ENCODE peak calls at places on chromosomes 5 and 9, in nine cellular contexts. One of them, this sample, is unnamed.

GRCh38 chr5:176486189-176486757 is 38.1 kb downstream of the FAF2 start:
- DNase-seq in posterior vena cava: no peak
- DNase-seq in CD4-positive, alpha-beta T cell: no peak
- DNase-seq in AG08395: no peak
- DNase-seq in NCI-H187: no peak
- DNase-seq in nucleus accumbens: no peak
- DNase-seq in ureter: no peak
- DNase-seq in stimulated activated CD4-positive, alpha-beta T cell treated with anti-CD3 and anti-CD28 coated beads, Interleukin-4, amount 100 ng/mL, for 24 hours: no peak
- DNase-seq in A172: no peak
- DNase-seq in this sample: no peak

GRCh38 chr5:156021866-156022265 is 305.1 kb upstream of the SGCD start:
- DNase-seq in AG08395: no peak
- DNase-seq in A172: no peak
- DNase-seq in nucleus accumbens: no peak
- DNase-seq in posterior vena cava: no peak
- DNase-seq in ureter: no peak
- DNase-seq in stimulated activated CD4-positive, alpha-beta T cell treated with anti-CD3 and anti-CD28 coated beads, Interleukin-4, amount 100 ng/mL, for 24 hours: no peak
- DNase-seq in NCI-H187: no peak
- DNase-seq in CD4-positive, alpha-beta T cell: no peak
- DNase-seq in this sample: no peak

GRCh38 chr9:131418143-131419028 is 24.5 kb downstream of the PRRC2B start:
- DNase-seq in stimulated activated CD4-positive, alpha-beta T cell treated with anti-CD3 and anti-CD28 coated beads, Interleukin-4, amount 100 ng/mL, for 24 hours: no peak
- DNase-seq in NCI-H187: no peak
- DNase-seq in ureter: no peak
- DNase-seq in nucleus accumbens: peak; percentile 41
- DNase-seq in AG08395: peak; percentile 42
- DNase-seq in CD4-positive, alpha-beta T cell: no peak
- DNase-seq in A172: no peak
- DNase-seq in posterior vena cava: no peak
- DNase-seq in this sample: no peak

GRCh38 chr5:118984602-118985001 is 3.7 kb downstream of the DTWD2 start:
- DNase-seq in CD4-positive, alpha-beta T cell: no peak
- DNase-seq in AG08395: peak; percentile 55
- DNase-seq in stimulated activated CD4-positive, alpha-beta T cell treated with anti-CD3 and anti-CD28 coated beads, Interleukin-4, amount 100 ng/mL, for 24 hours: no peak
- DNase-seq in NCI-H187: no peak
- DNase-seq in A172: peak; percentile 77
- DNase-seq in nucleus accumbens: no peak
- DNase-seq in ureter: no peak
- DNase-seq in posterior vena cava: no peak
- DNase-seq in this sample: no peak

GRCh38 chr5:175013251-175013650 is 288.9 kb downstream of the MSX2 start:
- DNase-seq in AG08395: no peak
- DNase-seq in nucleus accumbens: no peak
- DNase-seq in CD4-positive, alpha-beta T cell: no peak
- DNase-seq in A172: no peak
- DNase-seq in NCI-H187: no peak
- DNase-seq in stimulated activated CD4-positive, alpha-beta T cell treated with anti-CD3 and anti-CD28 coated beads, Interleukin-4, amount 100 ng/mL, for 24 hours: no peak
- DNase-seq in ureter: no peak
- DNase-seq in posterior vena cava: no peak
- DNase-seq in this sample: no peak

GRCh38 chr5:98517559-98517958 is 255.9 kb upstream of the RGMB start:
- DNase-seq in nucleus accumbens: no peak
- DNase-seq in A172: no peak
- DNase-seq in AG08395: no peak
- DNase-seq in stimulated activated CD4-positive, alpha-beta T cell treated with anti-CD3 and anti-CD28 coated beads, Interleukin-4, amount 100 ng/mL, for 24 hours: no peak
- DNase-seq in ureter: no peak
- DNase-seq in CD4-positive, alpha-beta T cell: no peak
- DNase-seq in NCI-H187: no peak
- DNase-seq in posterior vena cava: no peak
- DNase-seq in this sample: no peak

GRCh38 chr9:111438576-111439235 is 45.5 kb downstream of the ECPAS start:
- DNase-seq in nucleus accumbens: no peak
- DNase-seq in AG08395: no peak
- DNase-seq in A172: no peak
- DNase-seq in ureter: no peak
- DNase-seq in stimulated activated CD4-positive, alpha-beta T cell treated with anti-CD3 and anti-CD28 coated beads, Interleukin-4, amount 100 ng/mL, for 24 hours: no peak
- DNase-seq in posterior vena cava: no peak
- DNase-seq in CD4-positive, alpha-beta T cell: no peak
- DNase-seq in NCI-H187: no peak
- DNase-seq in this sample: no peak

GRCh38 chr5:151686673-151687378 is at the start of gene SPARC:
- DNase-seq in A172: peak; percentile 98
- DNase-seq in nucleus accumbens: peak; percentile 74
- DNase-seq in stimulated activated CD4-positive, alpha-beta T cell treated with anti-CD3 and anti-CD28 coated beads, Interleukin-4, amount 100 ng/mL, for 24 hours: no peak
- DNase-seq in ureter: peak; percentile 82
- DNase-seq in posterior vena cava: peak; percentile 97
- DNase-seq in NCI-H187: no peak
- DNase-seq in CD4-positive, alpha-beta T cell: no peak
- DNase-seq in AG08395: peak; percentile 84
- DNase-seq in this sample: no peak

GRCh38 chr9:91954841-91955471 is 4.9 kb upstream of the ROR2 start:
- DNase-seq in CD4-positive, alpha-beta T cell: no peak
- DNase-seq in nucleus accumbens: no peak
- DNase-seq in AG08395: peak; percentile 73
- DNase-seq in NCI-H187: no peak
- DNase-seq in A172: peak; percentile 76
- DNase-seq in stimulated activated CD4-positive, alpha-beta T cell treated with anti-CD3 and anti-CD28 coated beads, Interleukin-4, amount 100 ng/mL, for 24 hours: no peak
- DNase-seq in ureter: peak; percentile 56
- DNase-seq in posterior vena cava: no peak
- DNase-seq in this sample: no peak

GRCh38 chr9:127770905-127771569 is 7.4 kb downstream of the SH2D3C start:
- DNase-seq in posterior vena cava: peak; percentile 100
- DNase-seq in ureter: peak; percentile 99
- DNase-seq in NCI-H187: peak; percentile 91
- DNase-seq in CD4-positive, alpha-beta T cell: peak; percentile 90
- DNase-seq in nucleus accumbens: peak; percentile 92
- DNase-seq in stimulated activated CD4-positive, alpha-beta T cell treated with anti-CD3 and anti-CD28 coated beads, Interleukin-4, amount 100 ng/mL, for 24 hours: peak; percentile 96
- DNase-seq in AG08395: peak; percentile 98
- DNase-seq in A172: peak; percentile 99
- DNase-seq in this sample: peak; percentile 91

GRCh38 chr9:121637441-121638222 is 13.8 kb upstream of the DAB2IP start:
- DNase-seq in posterior vena cava: no peak
- DNase-seq in ureter: no peak
- DNase-seq in CD4-positive, alpha-beta T cell: no peak
- DNase-seq in nucleus accumbens: peak; percentile 84
- DNase-seq in stimulated activated CD4-positive, alpha-beta T cell treated with anti-CD3 and anti-CD28 coated beads, Interleukin-4, amount 100 ng/mL, for 24 hours: no peak
- DNase-seq in AG08395: peak; percentile 78
- DNase-seq in A172: peak; percentile 92
- DNase-seq in NCI-H187: no peak
- DNase-seq in this sample: no peak